ENCODE peak calls at places on chromosomes 3 and 15, in six cellular contexts. One of them, this sample, is unnamed.

GRCh38 chr3:141578197-141578596 is 91.4 kb downstream of the RASA2 start:
- DNase-seq in left lung: no peak
- DNase-seq in CD8-positive, alpha-beta T cell: no peak
- DNase-seq in A549: no peak
- DNase-seq in right cardiac atrium: no peak
- DNase-seq in ovary: no peak
- DNase-seq in this sample: no peak

GRCh38 chr3:42631650-42632049 is 21.8 kb upstream of the ZBTB47 start:
- DNase-seq in left lung: no peak
- DNase-seq in A549: no peak
- DNase-seq in ovary: no peak
- DNase-seq in CD8-positive, alpha-beta T cell: no peak
- DNase-seq in right cardiac atrium: no peak
- DNase-seq in this sample: no peak

GRCh38 chr15:39609166-39609918 is 28.5 kb downstream of the THBS1 start:
- DNase-seq in left lung: no peak
- DNase-seq in ovary: no peak
- DNase-seq in CD8-positive, alpha-beta T cell: no peak
- DNase-seq in right cardiac atrium: no peak
- DNase-seq in A549: no peak
- DNase-seq in this sample: no peak

GRCh38 chr15:78350058-78350457 is 9.9 kb downstream of the CRABP1 start:
- DNase-seq in left lung: no peak
- DNase-seq in A549: no peak
- DNase-seq in right cardiac atrium: no peak
- DNase-seq in CD8-positive, alpha-beta T cell: no peak
- DNase-seq in ovary: no peak
- DNase-seq in this sample: no peak

GRCh38 chr3:43207628-43208085 is 78.7 kb upstream of the SNRK start:
- DNase-seq in CD8-positive, alpha-beta T cell: no peak
- DNase-seq in left lung: no peak
- DNase-seq in right cardiac atrium: no peak
- DNase-seq in ovary: no peak
- DNase-seq in A549: no peak
- DNase-seq in this sample: no peak

GRCh38 chr3:188486126-188486525 is 332.2 kb downstream of the LPP start:
- DNase-seq in left lung: no peak
- DNase-seq in right cardiac atrium: no peak
- DNase-seq in ovary: no peak
- DNase-seq in CD8-positive, alpha-beta T cell: no peak
- DNase-seq in A549: no peak
- DNase-seq in this sample: no peak

GRCh38 chr3:114928989-114929620 is 218.0 kb downstream of the ZBTB20 start:
- DNase-seq in CD8-positive, alpha-beta T cell: no peak
- DNase-seq in ovary: no peak
- DNase-seq in A549: no peak
- DNase-seq in left lung: no peak
- DNase-seq in right cardiac atrium: no peak
- DNase-seq in this sample: no peak

GRCh38 chr15:81030368-81030739 is 29.6 kb downstream of the TLNRD1 start:
- DNase-seq in left lung: no peak
- DNase-seq in ovary: no peak
- DNase-seq in right cardiac atrium: no peak
- DNase-seq in A549: no peak
- DNase-seq in CD8-positive, alpha-beta T cell: no peak
- DNase-seq in this sample: no peak

GRCh38 chr3:136350132-136350531 is 100.0 kb downstream of the PCCB start:
- DNase-seq in left lung: no peak
- DNase-seq in right cardiac atrium: no peak
- DNase-seq in A549: peak; percentile 33
- DNase-seq in ovary: peak; percentile 71
- DNase-seq in CD8-positive, alpha-beta T cell: no peak
- DNase-seq in this sample: no peak

GRCh38 chr15:58224068-58224467 is 85.9 kb downstream of the AQP9 start:
- DNase-seq in ovary: no peak
- DNase-seq in CD8-positive, alpha-beta T cell: no peak
- DNase-seq in A549: no peak
- DNase-seq in left lung: no peak
- DNase-seq in right cardiac atrium: peak; percentile 79
- DNase-seq in this sample: peak; percentile 48

GRCh38 chr15:58221591-58222241 is 83.5 kb downstream of the AQP9 start:
- DNase-seq in right cardiac atrium: no peak
- DNase-seq in A549: peak; percentile 53
- DNase-seq in ovary: no peak
- DNase-seq in CD8-positive, alpha-beta T cell: no peak
- DNase-seq in left lung: peak; percentile 49
- DNase-seq in this sample: peak; percentile 54

GRCh38 chr15:58222698-58223097 is 84.5 kb downstream of the AQP9 start:
- DNase-seq in right cardiac atrium: no peak
- DNase-seq in CD8-positive, alpha-beta T cell: no peak
- DNase-seq in left lung: no peak
- DNase-seq in ovary: no peak
- DNase-seq in A549: no peak
- DNase-seq in this sample: no peak

GRCh38 chr15:58227706-58228543 is 89.7 kb downstream of the AQP9 start:
- DNase-seq in left lung: peak; percentile 68
- DNase-seq in right cardiac atrium: peak; percentile 90
- DNase-seq in A549: peak; percentile 88
- DNase-seq in CD8-positive, alpha-beta T cell: peak; percentile 72
- DNase-seq in ovary: peak; percentile 57
- DNase-seq in this sample: peak; percentile 62

GRCh38 chr15:58223432-58223831 is 85.3 kb downstream of the AQP9 start:
- DNase-seq in A549: no peak
- DNase-seq in CD8-positive, alpha-beta T cell: no peak
- DNase-seq in left lung: no peak
- DNase-seq in ovary: no peak
- DNase-seq in right cardiac atrium: no peak
- DNase-seq in this sample: no peak
- H3K4me3 ChIP-seq in A549: no peak overlapping the region
- H3K4me3 ChIP-seq in CD8-positive, alpha-beta T cell: no peak overlapping the region
- H3K4me3 ChIP-seq in left lung: no peak overlapping the region
- H3K4me3 ChIP-seq in ovary: no peak overlapping the region
- H3K4me3 ChIP-seq in right cardiac atrium: no peak overlapping the region
- H3K4me3 ChIP-seq in this sample: no peak overlapping the region

GRCh38 chr3:117398166-117398954 is 688.8 kb downstream of the TUSC7 start:
- DNase-seq in right cardiac atrium: peak; percentile 24
- DNase-seq in CD8-positive, alpha-beta T cell: no peak
- DNase-seq in left lung: no peak
- DNase-seq in A549: no peak
- DNase-seq in ovary: no peak
- DNase-seq in this sample: no peak
- H3K4me3 ChIP-seq in right cardiac atrium: no peak overlapping the region
- H3K4me3 ChIP-seq in CD8-positive, alpha-beta T cell: no peak overlapping the region
- H3K4me3 ChIP-seq in left lung: no peak overlapping the region
- H3K4me3 ChIP-seq in A549: no peak overlapping the region
- H3K4me3 ChIP-seq in ovary: no peak overlapping the region
- H3K4me3 ChIP-seq in this sample: no peak overlapping the region

DNA sequence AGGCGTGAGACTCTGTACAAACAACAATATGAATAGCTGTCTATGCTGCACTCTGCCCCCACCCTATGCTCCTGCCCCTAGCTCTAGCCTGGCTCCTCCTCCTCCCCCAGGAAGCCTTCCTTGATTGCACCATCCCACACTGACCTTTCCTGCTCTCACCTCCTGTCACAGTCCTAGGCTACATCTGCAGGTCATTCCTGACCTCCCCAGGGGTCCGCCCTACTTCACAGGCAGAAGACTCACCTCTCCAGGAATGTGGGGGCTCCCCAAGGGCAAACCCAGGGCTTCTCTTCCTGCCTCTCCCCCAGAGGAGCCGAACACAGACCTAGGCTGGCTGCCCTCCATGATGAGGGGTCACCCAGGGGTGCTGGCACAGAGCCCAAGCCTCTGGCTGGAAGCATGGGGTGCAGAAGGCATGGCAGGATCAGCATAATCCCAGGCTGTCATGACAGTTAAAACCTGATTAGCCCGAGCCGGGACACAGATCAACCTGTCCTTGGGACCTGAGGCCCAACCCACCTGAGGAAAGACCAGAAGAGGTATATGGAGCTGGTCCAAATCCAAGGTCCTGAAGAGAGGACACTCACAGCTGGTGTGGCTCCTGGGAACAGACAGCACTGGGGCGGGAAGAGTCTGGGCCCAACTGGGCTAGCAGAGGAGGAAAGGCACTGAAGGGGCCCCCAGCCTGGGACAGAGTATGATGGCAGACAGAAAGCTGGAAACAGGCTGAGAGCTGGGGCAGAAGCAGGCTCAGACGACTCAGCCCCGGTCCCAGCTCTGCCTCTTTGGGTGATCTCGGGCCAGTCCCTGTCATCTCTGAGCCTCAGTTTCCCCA is 5.9 kb downstream of the SEMA7A start:
- DNase-seq in left lung: no peak
- DNase-seq in CD8-positive, alpha-beta T cell: no peak
- DNase-seq in right cardiac atrium: peak; percentile 32
- DNase-seq in ovary: no peak
- DNase-seq in A549: no peak
- DNase-seq in this sample: no peak
- H3K4me3 ChIP-seq in left lung: no peak overlapping the region
- H3K4me3 ChIP-seq in CD8-positive, alpha-beta T cell: no peak overlapping the region
- H3K4me3 ChIP-seq in right cardiac atrium: no peak overlapping the region
- H3K4me3 ChIP-seq in ovary: no peak overlapping the region
- H3K4me3 ChIP-seq in A549: no peak overlapping the region
- H3K4me3 ChIP-seq in this sample: no peak overlapping the region

GRCh38 chr3:48743773-48744172 is 26.8 kb upstream of the IP6K2 start:
- DNase-seq in A549: no peak
- DNase-seq in CD8-positive, alpha-beta T cell: no peak
- DNase-seq in right cardiac atrium: no peak
- DNase-seq in ovary: no peak
- DNase-seq in left lung: no peak
- DNase-seq in this sample: no peak

GRCh38 chr3:48738926-48739616 is 22.1 kb upstream of the IP6K2 start:
- DNase-seq in A549: no peak
- DNase-seq in right cardiac atrium: peak; percentile 89
- DNase-seq in CD8-positive, alpha-beta T cell: no peak
- DNase-seq in left lung: no peak
- DNase-seq in ovary: no peak
- DNase-seq in this sample: peak; percentile 30

GRCh38 chr3:48739617-48739954 is 22.6 kb upstream of the IP6K2 start:
- DNase-seq in CD8-positive, alpha-beta T cell: no peak
- DNase-seq in A549: no peak
- DNase-seq in ovary: no peak
- DNase-seq in right cardiac atrium: no peak
- DNase-seq in left lung: no peak
- DNase-seq in this sample: peak; percentile 18

GRCh38 chr3:48738144-48738536 is 21.1 kb upstream of the IP6K2 start:
- DNase-seq in A549: no peak
- DNase-seq in right cardiac atrium: no peak
- DNase-seq in left lung: no peak
- DNase-seq in ovary: no peak
- DNase-seq in CD8-positive, alpha-beta T cell: no peak
- DNase-seq in this sample: no peak

DNA sequence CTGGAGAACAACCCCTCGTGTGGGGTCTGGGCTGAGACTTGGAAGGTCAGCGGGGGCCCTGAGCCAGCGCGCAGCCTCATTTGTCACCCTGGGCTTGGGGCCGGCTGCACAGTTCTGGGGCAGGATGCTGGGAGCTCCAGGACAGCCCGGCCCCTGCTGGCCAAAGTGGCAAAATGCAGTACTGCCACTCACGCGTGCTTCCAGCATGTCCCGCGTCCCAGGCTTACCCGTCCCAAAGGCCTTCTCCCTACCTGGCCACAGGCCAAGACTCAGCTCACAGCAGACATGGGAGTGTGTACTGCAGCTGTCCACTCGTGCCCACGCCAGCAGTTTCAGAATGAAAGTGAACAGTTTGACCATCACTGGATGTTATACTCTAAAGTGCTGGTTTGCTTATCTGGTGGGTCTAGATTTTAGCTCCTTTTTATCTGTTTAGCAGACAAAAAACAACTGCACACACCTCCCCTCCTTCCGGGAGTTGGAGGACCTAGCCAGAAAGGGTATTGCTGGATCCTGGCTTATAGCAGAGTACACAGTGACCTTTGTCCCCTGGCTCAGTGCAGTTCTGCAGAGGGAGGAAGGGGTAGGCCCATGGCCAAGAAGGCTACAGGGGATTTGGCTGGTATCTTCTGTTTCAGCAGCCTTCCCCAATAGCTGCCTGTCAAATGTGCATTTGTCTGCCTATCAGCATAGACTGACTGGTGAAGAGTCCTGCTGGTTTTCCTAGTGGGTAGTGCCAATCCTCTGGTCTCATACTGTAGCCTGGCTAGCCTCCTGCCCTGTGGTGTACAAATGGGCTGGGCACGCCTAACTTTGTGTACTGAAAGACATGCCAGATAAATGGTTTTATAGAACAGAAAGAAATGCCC is 23.2 kb upstream of the IP6K2 start:
- DNase-seq in right cardiac atrium: peak; percentile 98
- DNase-seq in A549: peak; percentile 82
- DNase-seq in CD8-positive, alpha-beta T cell: peak; percentile 65
- DNase-seq in ovary: peak; percentile 89
- DNase-seq in left lung: peak; percentile 81
- DNase-seq in this sample: peak; percentile 93
- H3K4me3 ChIP-seq in right cardiac atrium: no peak overlapping the region
- H3K4me3 ChIP-seq in A549: no peak overlapping the region
- H3K4me3 ChIP-seq in CD8-positive, alpha-beta T cell: no peak overlapping the region
- H3K4me3 ChIP-seq in ovary: no peak overlapping the region
- H3K4me3 ChIP-seq in left lung: no peak overlapping the region
- H3K4me3 ChIP-seq in this sample: no peak overlapping the region

GRCh38 chr15:79973445-79974180 is 2.6 kb upstream of the BCL2A1 start:
- DNase-seq in CD8-positive, alpha-beta T cell: no peak
- DNase-seq in left lung: no peak
- DNase-seq in A549: no peak
- DNase-seq in right cardiac atrium: no peak
- DNase-seq in ovary: no peak
- DNase-seq in this sample: no peak

GRCh38 chr15:79969175-79969574 is 1.8 kb downstream of the BCL2A1 start:
- DNase-seq in right cardiac atrium: no peak
- DNase-seq in left lung: no peak
- DNase-seq in A549: no peak
- DNase-seq in CD8-positive, alpha-beta T cell: peak; percentile 32
- DNase-seq in ovary: no peak
- DNase-seq in this sample: no peak

GRCh38 chr15:79967331-79968182 is 3.4 kb downstream of the BCL2A1 start:
- DNase-seq in CD8-positive, alpha-beta T cell: peak; percentile 31
- DNase-seq in right cardiac atrium: no peak
- DNase-seq in A549: no peak
- DNase-seq in left lung: no peak
- DNase-seq in ovary: no peak
- DNase-seq in this sample: no peak

GRCh38 chr15:79972861-79973260 is 1.9 kb upstream of the BCL2A1 start:
- DNase-seq in left lung: no peak
- DNase-seq in right cardiac atrium: no peak
- DNase-seq in ovary: no peak
- DNase-seq in CD8-positive, alpha-beta T cell: no peak
- DNase-seq in A549: no peak
- DNase-seq in this sample: no peak

GRCh38 chr15:79970921-79971434 is at the start of gene BCL2A1:
- DNase-seq in ovary: no peak
- DNase-seq in CD8-positive, alpha-beta T cell: peak; percentile 58
- DNase-seq in A549: peak; percentile 87
- DNase-seq in left lung: peak; percentile 40
- DNase-seq in right cardiac atrium: no peak
- DNase-seq in this sample: no peak
- H3K4me3 ChIP-seq in ovary: no peak within 1 kb of the TSS
- H3K4me3 ChIP-seq in CD8-positive, alpha-beta T cell: peak within 1 kb of the TSS; percentile 68
- H3K4me3 ChIP-seq in A549: peak within 1 kb of the TSS; percentile 38
- H3K4me3 ChIP-seq in left lung: peak within 1 kb of the TSS; percentile 41
- H3K4me3 ChIP-seq in right cardiac atrium: no peak within 1 kb of the TSS
- H3K4me3 ChIP-seq in this sample: no peak within 1 kb of the TSS